ENCODE peak calls at places on chromosome 15, in seven cellular contexts. U is astrocyte of the hippocampus; V is hepatic stellate cell; G is psoas muscle; Z is fibroblast of pulmonary artery; E is retinal pigment epithelial cell; K is stimulated activated CD4-positive, alpha-beta T cell treated with anti-CD3 and anti-CD28 coated beads, Interleukin-1b, Interleukin-23, amount 100 ng/mL, for 1 hour. P is an unnamed sample.

GRCh38 chr15:44735482-44736260 is 657 bp upstream of the TRIM69 start:
- DNase-seq in Z (peak), V (peak), U (no peak), K (no peak), E (no peak), G (peak), P (no peak)

GRCh38 chr15:85955501-85956391 is 123.9 kb upstream of the AGBL1 start:
- DNase-seq in K (no peak), V (no peak), Z (no peak), E (no peak), U (peak), G (no peak), P (no peak)

GRCh38 chr15:99466701-99467337 is 99.0 kb upstream of the MEF2A start:
- DNase-seq in V (no peak), U (no peak), G (no peak), K (no peak), Z (peak), E (no peak), P (peak)

GRCh38 chr15:62993066-62993465 is 49.5 kb upstream of the TPM1 start:
- DNase-seq in V (no peak), K (no peak), Z (no peak), G (no peak), U (no peak), E (no peak), P (no peak)

GRCh38 chr15:43225201-43225949 is 4.6 kb upstream of the EPB42 start:
- DNase-seq in V (peak), E (no peak), K (no peak), U (peak), G (no peak), Z (peak), P (peak)

GRCh38 chr15:65054333-65055200 is 9.4 kb downstream of the SLC51B start:
- DNase-seq in U (peak), G (peak), Z (peak), V (peak), E (no peak), K (peak), P (peak)

GRCh38 chr15:70099966-70100494 is 2.3 kb upstream of the TLE3 start:
- DNase-seq in Z (peak), E (no peak), K (no peak), G (no peak), V (no peak), U (no peak), P (peak)

GRCh38 chr15:62430552-62430951 is 265.5 kb upstream of the C2CD4B start:
- DNase-seq in Z (no peak), U (no peak), E (no peak), G (no peak), K (no peak), V (no peak), P (no peak)

GRCh38 chr15:78732634-78733033 is 78.6 kb downstream of the ADAMTS7 start:
- DNase-seq in V (no peak), G (no peak), U (no peak), K (no peak), Z (no peak), E (no peak), P (no peak)

GRCh38 chr15:37016287-37016686 is 84.1 kb downstream of the MEIS2 start:
- DNase-seq in Z (peak), K (no peak), E (no peak), U (peak), G (no peak), V (peak), P (no peak)

GRCh38 chr15:83396071-83396470 is 51.1 kb upstream of the SH3GL3 start:
- DNase-seq in G (no peak), E (peak), U (peak), V (no peak), Z (no peak), K (no peak), P (no peak)

GRCh38 chr15:69144530-69144929 is 15.9 kb upstream of the GLCE start:
- DNase-seq in U (no peak), E (no peak), Z (no peak), G (no peak), K (no peak), V (no peak), P (no peak)

GRCh38 chr15:95598456-95598855 is 732.0 kb upstream of the NR2F2 start:
- DNase-seq in Z (no peak), U (no peak), E (no peak), V (no peak), G (no peak), K (no peak), P (no peak)

GRCh38 chr15:42010434-42010833 is 10.4 kb downstream of the PLA2G4E start:
- DNase-seq in U (no peak), G (no peak), V (no peak), E (no peak), K (no peak), Z (no peak), P (no peak)

P was measured in dermis blood vessel endothelial cell.